ENCODE peak calls at places on chromosome 1, in five cellular contexts. R is transverse colon, K is breast epithelium, D is HepG2, I is body of pancreas. X is an unnamed sample.

GRCh38 chr1:2344744-2345296 is 46.5 kb downstream of the MORN1 start:
- DNase-seq in D (no peak), I (no peak), R (no peak), K (no peak), X (no peak)

GRCh38 chr1:175922254-175922881 is 179.0 kb upstream of the TNR start:
- DNase-seq in R (no peak), K (no peak), D (no peak), I (no peak), X (no peak)

GRCh38 chr1:181190362-181191035 is 102.0 kb downstream of the IER5 start:
- DNase-seq in K (no peak), I (no peak), R (no peak), D (no peak), X (no peak)

GRCh38 chr1:205012416-205013140 is 30.4 kb upstream of the CNTN2 start:
- DNase-seq in I (no peak), K (no peak), R (no peak), D (no peak), X (no peak)

GRCh38 chr1:64766385-64766784 is 21.5 kb downstream of the RAVER2 start:
- DNase-seq in I (no peak), D (no peak), K (no peak), R (no peak), X (no peak)

GRCh38 chr1:27405074-27405473 is 12.7 kb downstream of the GPR3 start:
- DNase-seq in R (no peak), I (no peak), K (no peak), D (no peak), X (no peak)

GRCh38 chr1:65949230-65949626 is 156.5 kb downstream of the PDE4B start:
- DNase-seq in D (no peak), I (no peak), K (no peak), R (peak; percentile 70), X (peak; percentile 33)

GRCh38 chr1:18950415-18951026 is 6.0 kb downstream of the IFFO2 start:
- DNase-seq in D (no peak), K (no peak), I (no peak), R (no peak), X (no peak)

GRCh38 chr1:61135286-61135685 is 52.9 kb downstream of the NFIA start:
- DNase-seq in D (no peak), K (no peak), R (no peak), I (no peak), X (no peak)

GRCh38 chr1:9265966-9266365 is 26.7 kb upstream of the SPSB1 start:
- DNase-seq in R (no peak), I (no peak), K (no peak), D (no peak), X (no peak)

GRCh38 chr1:115457295-115457694 is 119.2 kb upstream of the NGF start:
- DNase-seq in D (no peak), K (no peak), I (no peak), R (no peak), X (no peak)

GRCh38 chr1:101105877-101106276 is 80.3 kb upstream of the DPH5 start:
- DNase-seq in D (no peak), R (no peak), I (no peak), K (no peak), X (no peak)

GRCh38 chr1:32336963-32337675 is 1.1 kb upstream of the MARCKSL1 start:
- DNase-seq in K (no peak), I (no peak), R (peak; percentile 57), D (no peak), X (no peak)

GRCh38 chr1:57072775-57073174 is 107.0 kb upstream of the C8B start:
- DNase-seq in K (no peak), I (no peak), D (no peak), R (no peak), X (no peak)

GRCh38 chr1:208520700-208521099 is 276.5 kb upstream of the PLXNA2 start:
- DNase-seq in K (no peak), I (no peak), D (no peak), R (no peak), X (no peak)

GRCh38 chr1:7993593-7994479 is 32.3 kb downstream of the ERRFI1 start:
- DNase-seq in R (no peak), D (no peak), K (no peak), I (no peak), X (no peak)

GRCh38 chr1:97906567-97907228 is 14.1 kb downstream of the DPYD start:
- DNase-seq in D (peak; percentile 13), K (no peak), R (no peak), I (no peak), X (no peak)

GRCh38 chr1:30695481-30695880 is 27.9 kb downstream of the MATN1 start:
- DNase-seq in I (peak; percentile 8), R (no peak), K (peak; percentile 34), D (no peak), X (no peak)

GRCh38 chr1:229452956-229453801 is 19.3 kb upstream of the ACTA1 start:
- DNase-seq in R (no peak), I (no peak), K (no peak), D (peak; percentile 13), X (no peak)
- TF ChIP-seq CTCF in R (peak; percentile 45), I (peak; percentile 45), K (no peak), D (peak; percentile 53), X (peak; percentile 47)

GRCh38 chr1:235503333-235504121 is 725 bp downstream of the B3GALNT2 start:
- DNase-seq in K (no peak), D (peak; percentile 35), I (peak; percentile 65), R (peak; percentile 74), X (peak; percentile 47)
- H3K27ac ChIP-seq in K (peak overlapping the region; percentile 95), D (peak overlapping the region; percentile 98), I (peak overlapping the region; percentile 98), R (peak overlapping the region; percentile 100), X (peak overlapping the region; percentile 98)

GRCh38 chr1:11873395-11873794 is 14.7 kb upstream of the NPPB start:
- DNase-seq in D (no peak), R (no peak), I (no peak), K (no peak), X (no peak)

GRCh38 chr1:11874624-11875023 is 15.9 kb upstream of the NPPB start:
- DNase-seq in D (no peak), I (no peak), R (no peak), K (no peak), X (no peak)

GRCh38 chr1:11878081-11878890 is 19.5 kb upstream of the NPPB start:
- DNase-seq in D (no peak), I (no peak), K (no peak), R (no peak), X (no peak)

GRCh38 chr1:11875094-11875493 is 16.3 kb upstream of the NPPB start:
- DNase-seq in K (no peak), R (no peak), I (no peak), D (no peak), X (no peak)

GRCh38 chr1:11873954-11874562 is 15.3 kb upstream of the NPPB start:
- DNase-seq in I (no peak), R (no peak), D (no peak), K (no peak), X (peak; percentile 25)
- TF ChIP-seq POLR2A in I (no peak), R (no peak), D (no peak), K (no peak), X (no peak)

DNA sequence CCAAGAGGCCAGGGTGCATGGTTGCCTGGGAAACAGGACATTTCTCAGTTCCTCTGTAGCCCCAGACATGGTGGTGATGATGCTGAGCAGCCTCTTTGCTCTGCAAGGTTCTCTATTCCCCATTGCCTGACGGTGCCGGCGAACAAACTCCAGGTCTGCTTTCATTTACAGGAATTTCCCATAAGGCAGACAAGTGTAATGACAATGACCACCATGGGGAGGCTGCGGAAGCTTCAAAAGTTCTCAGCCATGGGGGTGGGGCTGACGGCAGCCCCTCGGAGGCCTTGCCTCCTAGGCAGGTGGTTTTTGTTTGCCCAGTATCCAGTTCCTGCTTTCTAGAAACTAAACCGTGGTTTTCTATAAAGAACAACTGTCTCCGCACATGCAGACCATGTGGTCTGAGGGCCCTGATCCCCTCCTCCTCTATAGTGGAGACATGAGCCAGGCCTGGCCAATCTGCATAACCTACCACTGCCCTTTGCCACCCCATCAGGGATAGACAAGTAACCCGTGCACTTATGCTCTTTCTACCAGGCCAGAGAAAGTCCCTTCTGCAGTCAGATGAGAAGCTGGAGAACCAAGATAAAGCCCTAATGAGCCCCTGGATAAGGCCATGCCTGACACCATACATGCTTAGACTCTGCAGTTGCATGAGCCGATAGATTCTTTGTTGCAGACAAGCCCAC is 54.0 kb downstream of the LDLRAD2 start:
- DNase-seq in I (no peak), R (peak; percentile 52), D (peak; percentile 48), K (no peak), X (no peak)
- TF ChIP-seq CTCF in I (no peak), R (no peak), D (no peak), K (no peak), X (no peak)

GRCh38 chr1:93528416-93528815 is 80.5 kb downstream of the FNBP1L start:
- DNase-seq in D (no peak), K (no peak), R (no peak), I (no peak), X (no peak)
- H3K27ac ChIP-seq in D (no peak overlapping the region), K (no peak overlapping the region), R (no peak overlapping the region), I (no peak overlapping the region), X (no peak overlapping the region)

DNA sequence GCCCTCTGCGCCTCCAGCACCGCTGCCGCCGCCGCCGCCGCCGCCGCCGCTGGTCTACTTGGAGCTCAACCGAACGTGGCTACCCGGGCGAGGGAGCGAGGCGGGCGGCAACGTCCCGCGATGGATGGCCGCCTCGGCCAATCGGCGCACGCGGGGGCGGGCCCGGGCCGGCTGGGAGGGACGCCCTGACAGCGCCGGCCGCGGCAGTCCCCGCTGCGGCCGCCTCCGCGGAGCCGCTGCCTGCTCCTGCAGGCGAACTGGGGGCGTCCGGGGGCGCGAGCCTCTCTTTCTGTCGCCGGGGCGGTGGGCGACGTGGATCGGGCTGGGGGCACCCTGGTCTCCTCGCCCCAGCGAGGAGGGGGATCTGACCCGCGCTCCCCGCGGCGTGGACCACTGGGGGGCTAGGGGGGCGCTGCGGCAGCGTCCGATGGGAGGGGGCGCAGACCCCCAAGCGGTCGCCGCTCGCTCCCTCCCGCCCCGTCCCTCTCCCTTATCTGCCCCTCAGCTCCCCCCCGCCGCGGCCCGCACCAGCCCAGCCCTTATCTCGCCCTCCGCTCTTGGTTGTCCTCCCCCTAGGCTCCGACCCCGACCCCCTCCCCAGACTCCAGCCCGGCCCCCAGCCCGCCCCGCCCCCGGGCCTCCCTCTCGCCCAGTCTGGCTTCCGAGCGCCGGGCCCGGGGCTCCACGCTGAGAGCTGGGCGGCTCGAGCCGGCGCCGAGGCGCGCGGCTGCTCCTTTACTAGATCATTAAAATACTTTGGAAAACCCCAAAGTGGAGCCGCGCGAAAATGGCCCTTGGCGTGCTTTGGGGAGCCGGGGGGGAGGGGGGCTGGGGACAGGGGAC is at the start of gene SSBP3:
- DNase-seq in I (peak; percentile 93), K (peak; percentile 88), R (peak; percentile 95), D (peak; percentile 79), X (peak; percentile 94)
- TF ChIP-seq POLR2A in I (peak; percentile 78), K (no peak), R (peak; percentile 69), D (peak; percentile 38), X (peak; percentile 86)

GRCh38 chr1:150928286-150928685 is 2.1 kb downstream of the SETDB1 start:
- DNase-seq in K (no peak), D (no peak), R (no peak), I (no peak), X (no peak)

GRCh38 chr1:150925080-150925479 is 1.1 kb upstream of the SETDB1 start:
- DNase-seq in I (no peak), R (no peak), K (no peak), D (no peak), X (peak; percentile 23)

GRCh38 chr1:150922519-150922975 is 3.6 kb upstream of the SETDB1 start:
- DNase-seq in D (peak; percentile 70), R (peak; percentile 83), K (no peak), I (peak; percentile 75), X (peak; percentile 72)

GRCh38 chr1:150927629-150928028 is 1.5 kb downstream of the SETDB1 start:
- DNase-seq in I (no peak), R (no peak), K (no peak), D (no peak), X (no peak)

GRCh38 chr1:150926094-150926741 is at the start of gene SETDB1:
- DNase-seq in I (peak; percentile 95), K (peak; percentile 93), R (peak; percentile 96), D (peak; percentile 97), X (peak; percentile 97)
- TF ChIP-seq CTCF in I (no peak), K (no peak), R (peak; percentile 11), D (peak; percentile 68), X (no peak)